ENCODE peak calls at places on chromosome X, in four cellular contexts. H is HepG2, K is sigmoid colon, E is stomach. O is an unnamed sample. For H3K36me3, the result is how much of the 10 kb centered on the place peaks cover.

GRCh38 chrX:45847966-45848365 is 647.3 kb upstream of the DIPK2B start:
- DNase-seq in H (no peak), K (no peak), E (no peak), O (no peak)

GRCh38 chrX:46645614-46646013 is 72.0 kb downstream of the CHST7 start:
- DNase-seq in H (no peak), K (no peak), E (no peak), O (no peak)

GRCh38 chrX:17453791-17454190 is 78.8 kb downstream of the NHS start:
- DNase-seq in H (no peak), K (no peak), E (no peak), O (no peak)

GRCh38 chrX:115562492-115562872 is 1.5 kb downstream of the PLS3 start:
- DNase-seq in H (peak), K (no peak), E (no peak), O (no peak)

GRCh38 chrX:129782706-129783105 is 3.0 kb downstream of the SASH3 start:
- DNase-seq in H (no peak), K (no peak), E (no peak), O (no peak)

GRCh38 chrX:54894159-54894558 is 26.5 kb upstream of the TRO start:
- DNase-seq in H (no peak), K (no peak), E (no peak), O (no peak)

GRCh38 chrX:140354431-140355120 is 150.3 kb downstream of the SOX3 start:
- DNase-seq in H (no peak), K (no peak), E (no peak), O (no peak)

GRCh38 chrX:103211012-103211715 is 3.7 kb upstream of the BEX4 start:
- DNase-seq in H (peak), K (peak), E (peak), O (peak)

GRCh38 chrX:150887906-150888465 is 10.5 kb downstream of the CD99L2 start:
- DNase-seq in H (no peak), K (no peak), E (no peak), O (no peak)

GRCh38 chrX:149628280-149628679 is 3.3 kb downstream of the TMEM185A start:
- DNase-seq in H (no peak), K (no peak), E (no peak), O (no peak)

GRCh38 chrX:135974279-135974856 is 580 bp upstream of the MMGT1 start:
- DNase-seq in H (peak), K (peak), E (peak), O (peak)

GRCh38 chrX:40291553-40291952 is 193.8 kb upstream of the BCOR start:
- DNase-seq in H (no peak), K (no peak), E (no peak), O (no peak)

GRCh38 chrX:40199704-40200103 is 101.9 kb upstream of the BCOR start:
- DNase-seq in H (no peak), K (no peak), E (no peak), O (no peak)

GRCh38 chrX:7059214-7059838 is 88.2 kb upstream of the STS start:
- DNase-seq in H (no peak), K (no peak), E (no peak), O (no peak)

GRCh38 chrX:71302461-71303213 is 1.1 kb downstream of the ITGB1BP2 start:
- DNase-seq in H (no peak), K (no peak), E (no peak), O (no peak)

GRCh38 chrX:150688911-150689451 is 4.2 kb upstream of the MTMR1 start:
- DNase-seq in H (peak), K (no peak), E (no peak), O (no peak)

GRCh38 chrX:9873952-9874351 is 87.7 kb downstream of the SHROOM2 start:
- DNase-seq in H (peak), K (no peak), E (peak), O (no peak)

GRCh38 chrX:40757058-40757457 is 21.7 kb upstream of the MED14 start:
- DNase-seq in H (peak), K (no peak), E (no peak), O (no peak)

GRCh38 chrX:129655547-129656248 is 942 bp upstream of the APLN start:
- DNase-seq in H (no peak), K (no peak), E (peak), O (no peak)

GRCh38 chrX:19063030-19063429 is 59.2 kb downstream of the ADGRG2 start:
- DNase-seq in H (no peak), K (no peak), E (no peak), O (no peak)

GRCh38 chrX:107725761-107726555 is 49.6 kb downstream of the TSC22D3 start:
- DNase-seq in H (no peak), K (no peak), E (no peak), O (no peak)

GRCh38 chrX:55160685-55161552 is 59.2 kb upstream of the PAGE5 start:
- DNase-seq in H (peak), K (peak), E (peak), O (peak)

GRCh38 chrX:53093177-53093655 is 726 bp upstream of the KANTR start:
- DNase-seq in H (peak), K (peak), E (peak), O (peak)

GRCh38 chrX:145405012-145405411 is 157.7 kb downstream of the SPANXN1 start:
- DNase-seq in H (peak), K (no peak), E (no peak), O (peak)

GRCh38 chrX:64205735-64206491 is 405 bp upstream of the AMER1 start:
- DNase-seq in H (peak), K (peak), E (peak), O (peak)

GRCh38 chrX:107678957-107679740 is 50.8 kb downstream of the PRPS1 start:
- DNase-seq in H (no peak), K (peak), E (peak), O (peak)

GRCh38 chrX:149010026-149010898 is 494.8 kb downstream of the IDS start:
- DNase-seq in H (no peak), K (no peak), E (no peak), O (no peak)

GRCh38 chrX:154516655-154517100 is 646 bp upstream of the FAM3A start:
- DNase-seq in H (no peak), K (peak), E (no peak), O (peak)
- TF ChIP-seq POLR2A in H (no peak), K (no peak), E (no peak), O (no peak)

GRCh38 chrX:35244088-35244741 is 301.6 kb downstream of the FAM47B start:
- DNase-seq in H (no peak), K (no peak), E (no peak), O (no peak)

DNA sequence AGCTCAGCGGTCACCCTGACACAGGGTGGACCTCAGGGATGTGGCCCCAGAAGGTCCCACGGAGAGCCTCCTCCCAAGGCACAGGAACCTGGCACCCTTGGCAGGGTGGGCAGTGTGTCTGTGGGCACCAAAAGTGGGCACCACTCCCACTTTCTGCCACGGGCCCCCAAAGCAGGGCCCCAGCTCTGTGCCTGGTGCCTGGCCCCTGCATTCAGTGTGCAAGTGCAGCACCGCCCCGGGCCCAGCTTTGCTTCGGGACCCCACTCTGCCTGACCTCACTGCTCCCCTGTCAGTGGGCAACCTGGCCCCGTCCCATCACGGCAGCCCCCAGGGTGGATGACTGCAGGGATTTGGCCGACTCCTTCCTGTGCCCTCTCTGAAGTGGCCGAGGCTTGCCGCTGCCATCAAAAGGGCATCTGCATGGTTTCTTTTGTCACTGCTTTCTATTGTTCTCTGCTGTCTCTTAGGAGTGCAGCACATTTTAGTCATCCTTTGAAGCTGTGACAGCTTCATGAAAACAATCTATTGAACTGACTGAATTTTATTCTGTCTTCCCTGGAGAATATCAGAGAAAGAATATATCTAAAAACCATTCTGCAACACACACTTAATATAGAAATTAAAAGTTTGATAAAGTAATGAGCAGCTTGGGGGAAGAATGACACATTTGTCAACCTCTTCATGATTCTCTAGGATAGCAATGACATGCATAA is 302.4 kb downstream of the FAM47B start:
- DNase-seq in H (no peak), K (no peak), E (no peak), O (no peak)
- TF ChIP-seq EP300 in H (no peak), K (no peak), E (no peak), O (no peak)

DNA sequence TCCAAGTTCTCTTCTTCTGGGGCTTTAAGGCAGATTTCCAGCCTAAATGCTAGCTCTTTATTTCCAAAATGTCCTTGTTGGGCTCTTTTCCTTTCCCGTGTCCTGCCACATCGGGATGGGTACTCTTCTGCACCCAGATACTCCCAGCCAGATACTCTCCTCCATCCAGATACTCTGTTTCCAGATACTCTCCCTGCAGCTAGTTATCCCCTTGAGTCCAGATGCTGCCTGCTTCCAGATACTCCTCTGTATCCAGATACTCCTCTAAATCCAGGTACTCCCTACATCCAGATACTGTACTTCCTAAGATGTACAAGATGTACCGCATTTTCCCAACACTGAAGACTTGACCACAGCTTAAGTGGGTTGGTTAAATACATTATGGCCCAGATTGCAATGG is 10.5 kb upstream of the XG start:
- DNase-seq in H (no peak), K (no peak), E (no peak), O (no peak)
- H3K36me3 ChIP-seq in H (under half), K (under half), E (half or more), O (half or more)

GRCh38 chrX:120561634-120562568 is 1.1 kb upstream of the CUL4B start:
- DNase-seq in H (no peak), K (no peak), E (no peak), O (no peak)
- TF ChIP-seq POLR2A in H (no peak), K (no peak), E (no peak), O (peak)

GRCh38 chrX:13051529-13052172 is 7.2 kb upstream of the FAM9C start:
- DNase-seq in H (no peak), K (no peak), E (no peak), O (no peak)
- TF ChIP-seq EP300 in H (no peak), K (no peak), E (no peak), O (no peak)

DNA sequence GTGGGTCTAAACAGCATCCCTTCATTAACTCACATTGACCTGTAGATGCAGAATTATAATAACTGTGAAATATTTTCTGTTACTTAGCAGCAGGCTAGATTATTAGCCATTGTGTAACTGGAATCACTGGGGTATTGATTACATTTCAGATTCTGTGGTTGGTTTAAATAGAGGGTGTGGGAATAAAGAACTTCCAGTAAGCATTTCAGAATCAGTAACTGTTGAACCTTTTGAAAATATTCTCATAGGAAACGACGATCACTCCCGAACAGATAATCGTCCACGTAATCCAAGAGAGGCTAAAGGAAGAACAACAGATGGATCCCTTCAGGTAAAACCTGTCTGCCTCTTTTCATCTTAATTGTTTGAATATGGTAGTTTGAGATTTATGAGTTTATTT is 33.6 kb downstream of the FMR1 start:
- DNase-seq in H (no peak), K (no peak), E (no peak), O (no peak)
- H3K36me3 ChIP-seq in H (under half), K (under half), E (half or more), O (under half)